ENCODE peak calls at places on chromosomes 11 and 22, in ten cellular contexts. N is Peyer's patch, K is dorsolateral prefrontal cortex, D is HL-60, Y is IMR-90, O is WERI-Rb-1, E is kidney, P is GM23338, Q is astrocyte of the spinal cord, S is colonic mucosa. B is an unnamed sample.

GRCh38 chr11:23542171-23542570 is 681.9 kb upstream of the CCDC179 start:
- DNase-seq in N (no peak), K (no peak), D (no peak), Y (no peak), O (no peak), E (no peak), P (no peak), Q (no peak), S (no peak), B (no peak)

GRCh38 chr11:132496341-132496740 is 1036.0 kb downstream of the OPCML start:
- DNase-seq in N (no peak), K (no peak), D (no peak), Y (no peak), O (no peak), E (no peak), P (no peak), Q (no peak), S (no peak), B (no peak)

GRCh38 chr22:43980579-43980978 is 25.3 kb downstream of the SAMM50 start:
- DNase-seq in N (no peak), K (no peak), D (no peak), Y (no peak), O (no peak), E (no peak), P (no peak), Q (no peak), S (no peak), B (no peak)

GRCh38 chr11:34652191-34652958 is 31.5 kb downstream of the EHF start:
- DNase-seq in N (no peak), K (no peak), D (no peak), Y (peak; percentile 13), O (no peak), E (no peak), P (no peak), Q (no peak), S (no peak), B (no peak)

GRCh38 chr11:35289821-35290220 is 129.5 kb downstream of the SLC1A2 start:
- DNase-seq in N (no peak), K (no peak), D (no peak), Y (peak; percentile 60), O (no peak), E (no peak), P (no peak), Q (peak; percentile 62), S (no peak), B (no peak)

GRCh38 chr11:46508360-46508759 is 85.5 kb downstream of the AMBRA1 start:
- DNase-seq in N (no peak), K (no peak), D (no peak), Y (no peak), O (no peak), E (no peak), P (no peak), Q (no peak), S (no peak), B (no peak)

GRCh38 chr11:45661417-45662055 is 3.9 kb downstream of the CHST1 start:
- DNase-seq in N (no peak), K (no peak), D (no peak), Y (no peak), O (no peak), E (peak; percentile 50), P (no peak), Q (no peak), S (no peak), B (no peak)

GRCh38 chr22:30575011-30575671 is 676 bp upstream of the GAL3ST1 start:
- DNase-seq in N (peak; percentile 41), K (peak; percentile 50), D (no peak), Y (peak; percentile 70), O (peak; percentile 33), E (no peak), P (peak; percentile 57), Q (peak; percentile 29), S (peak; percentile 27), B (peak; percentile 75)

GRCh38 chr11:1870721-1871466 is 18.0 kb downstream of the LSP1 start:
- DNase-seq in N (peak; percentile 53), K (peak; percentile 55), D (no peak), Y (no peak), O (no peak), E (peak; percentile 68), P (peak; percentile 21), Q (no peak), S (no peak), B (no peak)

GRCh38 chr11:1230121-1230455 is 7.2 kb downstream of the MUC5B start:
- DNase-seq in N (no peak), K (no peak), D (no peak), Y (no peak), O (peak; percentile 6), E (peak; percentile 59), P (no peak), Q (no peak), S (no peak), B (no peak)

GRCh38 chr11:67376421-67376820 is 3.0 kb upstream of the CLCF1 start:
- DNase-seq in N (no peak), K (no peak), D (no peak), Y (no peak), O (no peak), E (no peak), P (peak; percentile 28), Q (no peak), S (no peak), B (no peak)

GRCh38 chr11:86244063-86244521 is 461 bp upstream of the EED start:
- DNase-seq in N (peak; percentile 87), K (peak; percentile 86), D (peak; percentile 82), Y (peak; percentile 84), O (peak; percentile 92), E (peak; percentile 93), P (peak; percentile 95), Q (no peak), S (peak; percentile 89), B (peak; percentile 87)

GRCh38 chr22:19759459-19759993 is 1.1 kb upstream of the TBX1 start:
- DNase-seq in N (no peak), K (no peak), D (no peak), Y (no peak), O (no peak), E (no peak), P (peak; percentile 54), Q (no peak), S (no peak), B (no peak)
- H3K4me3 ChIP-seq in N (peak overlapping the region; percentile 3), K (no peak overlapping the region), D (no peak overlapping the region), Y (no peak overlapping the region), O (no peak overlapping the region), E (no peak overlapping the region), P (peak overlapping the region; percentile 45), Q (no peak overlapping the region), S (no peak overlapping the region), B (no peak overlapping the region)

DNA sequence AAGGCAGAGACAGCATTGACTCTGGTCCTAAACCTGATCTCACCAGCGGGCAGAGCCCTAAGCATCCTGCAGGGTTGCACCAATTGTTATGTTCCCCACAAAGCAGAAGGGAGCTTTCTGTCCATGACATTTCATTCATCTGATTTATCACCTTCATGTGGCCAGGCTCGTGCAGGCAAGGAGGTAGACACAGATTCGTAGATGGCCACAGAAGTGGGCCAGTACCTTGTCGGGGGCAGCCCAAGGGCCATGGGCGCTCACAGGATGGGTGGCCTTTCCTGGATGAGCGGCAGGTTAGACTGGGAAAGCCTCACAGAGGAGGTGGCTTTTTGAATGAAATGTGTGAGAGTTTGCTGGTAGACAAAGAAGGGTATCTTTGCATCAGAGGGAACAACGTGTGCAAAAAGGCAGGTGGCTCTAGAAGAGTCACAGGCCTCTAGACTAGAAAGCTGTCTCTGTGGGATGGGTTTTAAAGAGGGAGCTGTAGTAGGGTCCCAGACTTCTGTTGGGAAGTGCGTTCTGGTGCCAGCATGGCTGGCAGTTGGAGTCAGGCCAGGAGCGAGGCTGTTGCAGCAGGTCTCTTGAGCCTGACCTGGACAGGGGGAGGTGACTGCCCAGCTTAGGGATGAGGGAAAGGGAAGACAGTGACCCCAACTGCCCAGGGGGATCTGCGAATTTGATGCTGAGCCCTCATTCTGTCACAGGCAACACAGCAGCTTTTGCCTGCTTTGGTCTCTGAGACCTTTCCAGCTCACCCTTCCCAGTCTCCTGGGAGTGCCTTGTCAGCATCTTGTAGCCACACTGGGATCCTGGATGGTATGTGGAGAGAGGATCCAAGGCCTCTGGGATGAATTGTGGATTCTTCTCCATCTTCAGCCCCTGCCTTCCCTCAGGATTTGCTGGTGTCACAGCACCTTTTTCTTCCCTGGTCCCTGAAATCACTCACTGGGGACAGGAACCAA is 3.2 kb downstream of the TSKU start:
- DNase-seq in N (no peak), K (no peak), D (no peak), Y (no peak), O (no peak), E (no peak), P (no peak), Q (no peak), S (no peak), B (no peak)
- H3K4me3 ChIP-seq in N (no peak overlapping the region), K (no peak overlapping the region), D (no peak overlapping the region), Y (no peak overlapping the region), O (no peak overlapping the region), E (peak overlapping the region; percentile 85), P (peak overlapping the region; percentile 94), Q (no peak overlapping the region), S (no peak overlapping the region), B (no peak overlapping the region)

GRCh38 chr22:50271011-50271394 is 823 bp upstream of the MAPK11 start:
- DNase-seq in N (no peak), K (no peak), D (no peak), Y (no peak), O (no peak), E (no peak), P (no peak), Q (no peak), S (no peak), B (no peak)

GRCh38 chr22:50271519-50271970 is 1.4 kb upstream of the MAPK11 start:
- DNase-seq in N (peak; percentile 81), K (peak; percentile 70), D (no peak), Y (peak; percentile 38), O (peak; percentile 86), E (no peak), P (peak; percentile 69), Q (peak; percentile 64), S (peak; percentile 82), B (peak; percentile 87)

GRCh38 chr22:50270302-50271010 is at the start of gene MAPK11:
- DNase-seq in N (peak; percentile 78), K (peak; percentile 60), D (no peak), Y (peak; percentile 61), O (peak; percentile 72), E (peak; percentile 92), P (peak; percentile 92), Q (peak; percentile 54), S (peak; percentile 73), B (peak; percentile 35)

GRCh38 chr22:50268655-50269113 is 1.5 kb downstream of the MAPK11 start:
- DNase-seq in N (no peak), K (peak; percentile 50), D (no peak), Y (no peak), O (no peak), E (no peak), P (no peak), Q (no peak), S (peak; percentile 54), B (no peak)

GRCh38 chr22:50269573-50270301 is 443 bp downstream of the MAPK11 start:
- DNase-seq in N (no peak), K (no peak), D (no peak), Y (peak; percentile 31), O (peak; percentile 79), E (no peak), P (no peak), Q (peak; percentile 54), S (no peak), B (peak; percentile 49)
- H3K4me3 ChIP-seq in N (peak overlapping the region; percentile 51), K (peak overlapping the region; percentile 43), D (peak overlapping the region; percentile 37), Y (peak overlapping the region; percentile 56), O (peak overlapping the region; percentile 64), E (no peak overlapping the region), P (peak overlapping the region; percentile 63), Q (peak overlapping the region; percentile 39), S (peak overlapping the region; percentile 35), B (peak overlapping the region; percentile 37)

GRCh38 chr22:36257948-36258674 is 5.2 kb downstream of the APOL1 start:
- DNase-seq in N (no peak), K (no peak), D (no peak), Y (no peak), O (no peak), E (peak; percentile 67), P (no peak), Q (no peak), S (no peak), B (no peak)
- H3K4me3 ChIP-seq in N (no peak overlapping the region), K (no peak overlapping the region), D (no peak overlapping the region), Y (no peak overlapping the region), O (no peak overlapping the region), E (no peak overlapping the region), P (no peak overlapping the region), Q (no peak overlapping the region), S (no peak overlapping the region), B (no peak overlapping the region)

B was measured in BE2C.